ENCODE peak calls at places on chromosomes 6 and 20, in five cellular contexts. F, B, Z, P and N are unnamed samples.
A peak's percentile ranks its signal among the peaks of the same experiment; 100 is the strongest.

GRCh38 chr20:14178952-14179351 is 158.5 kb downstream of the FLRT3 start:
- DNase-seq in P (no peak), B (peak; percentile 43), Z (no peak), F (no peak), N (peak; percentile 34)

GRCh38 chr6:14108571-14109410 is 8.8 kb upstream of the CD83 start:
- DNase-seq in Z (no peak), P (no peak), B (no peak), F (no peak), N (peak; percentile 32)

GRCh38 chr20:53628076-53628475 is 34.4 kb upstream of the ZNF217 start:
- DNase-seq in P (no peak), B (no peak), Z (no peak), F (no peak), N (no peak)

GRCh38 chr6:147156799-147157382 is 47.3 kb upstream of the STXBP5 start:
- DNase-seq in Z (peak; percentile 74), F (no peak), B (peak; percentile 51), P (peak; percentile 17), N (peak; percentile 39)

GRCh38 chr6:45376310-45377040 is 1.3 kb downstream of the SUPT3H start:
- DNase-seq in Z (peak; percentile 26), P (peak; percentile 24), F (peak; percentile 48), B (peak; percentile 74), N (no peak)

GRCh38 chr6:126905917-126906316 is 212.6 kb upstream of the RSPO3 start:
- DNase-seq in B (no peak), Z (no peak), P (peak; percentile 13), F (no peak), N (no peak)

GRCh38 chr6:20674664-20675063 is 140.4 kb downstream of the CDKAL1 start:
- DNase-seq in P (no peak), B (no peak), Z (no peak), F (no peak), N (no peak)

GRCh38 chr20:21100590-21101452 is 5.3 kb downstream of the LINC00237 start:
- DNase-seq in B (peak; percentile 26), F (peak; percentile 91), Z (peak; percentile 66), P (no peak), N (no peak)

GRCh38 chr20:37714973-37715657 is 21.3 kb downstream of the CTNNBL1 start:
- DNase-seq in P (no peak), Z (peak; percentile 20), B (peak; percentile 53), F (no peak), N (peak; percentile 64)

GRCh38 chr6:8529250-8529649 is 93.9 kb upstream of the SLC35B3 start:
- DNase-seq in Z (no peak), B (no peak), P (no peak), F (no peak), N (no peak)

GRCh38 chr6:131331146-131331545 is 195.9 kb downstream of the AKAP7 start:
- DNase-seq in P (peak; percentile 16), B (no peak), F (no peak), Z (no peak), N (no peak)

GRCh38 chr6:110053395-110054240 is 75.5 kb downstream of the GPR6 start:
- DNase-seq in F (peak; percentile 78), P (peak; percentile 76), B (peak; percentile 75), Z (peak; percentile 69), N (peak; percentile 29)

GRCh38 chr6:24492475-24492874 is 2.3 kb upstream of the ALDH5A1 start:
- DNase-seq in F (peak; percentile 74), P (peak; percentile 17), Z (no peak), B (peak; percentile 18), N (no peak)

GRCh38 chr6:126217497-126217896 is 122.4 kb upstream of the CENPW start:
- DNase-seq in B (no peak), F (no peak), Z (no peak), P (no peak), N (no peak)

GRCh38 chr6:33248932-33249731 is 22.5 kb downstream of the VPS52 start:
- DNase-seq in P (peak; percentile 97), Z (peak; percentile 99), F (peak; percentile 99), B (peak; percentile 100), N (peak; percentile 99)

GRCh38 chr20:32628960-32629530 is 43.9 kb upstream of the NOL4L start:
- DNase-seq in F (no peak), Z (no peak), B (no peak), P (peak; percentile 82), N (peak; percentile 18)

GRCh38 chr6:82270791-82271392 is 23.3 kb upstream of the IBTK start:
- DNase-seq in B (peak; percentile 64), P (peak; percentile 32), F (peak; percentile 74), Z (peak; percentile 59), N (peak; percentile 21)

GRCh38 chr6:112946051-112946450 is 598.9 kb downstream of the RFPL4B start:
- DNase-seq in P (no peak), F (no peak), Z (peak; percentile 39), B (no peak), N (no peak)

GRCh38 chr6:102950967-102951366 is 1557.5 kb downstream of the GRIK2 start:
- DNase-seq in F (no peak), B (no peak), P (no peak), Z (no peak), N (no peak)

GRCh38 chr6:150600302-150601017 is 775 bp downstream of the PLEKHG1 start:
- DNase-seq in B (peak; percentile 87), F (peak; percentile 95), P (peak; percentile 87), Z (peak; percentile 53), N (peak; percentile 90)

GRCh38 chr6:71421611-71422010 is 133.0 kb downstream of the OGFRL1 start:
- DNase-seq in P (no peak), F (no peak), B (no peak), Z (no peak), N (no peak)

GRCh38 chr6:71414486-71414885 is 125.9 kb downstream of the OGFRL1 start:
- DNase-seq in Z (no peak), F (no peak), B (no peak), P (no peak), N (no peak)

GRCh38 chr6:71420693-71421328 is 132.2 kb downstream of the OGFRL1 start:
- DNase-seq in P (peak; percentile 97), B (peak; percentile 99), F (peak; percentile 98), Z (peak; percentile 96), N (peak; percentile 95)

GRCh38 chr6:71419217-71419953 is 130.8 kb downstream of the OGFRL1 start:
- DNase-seq in P (peak; percentile 20), F (peak; percentile 13), Z (no peak), B (peak; percentile 35), N (no peak)

DNA sequence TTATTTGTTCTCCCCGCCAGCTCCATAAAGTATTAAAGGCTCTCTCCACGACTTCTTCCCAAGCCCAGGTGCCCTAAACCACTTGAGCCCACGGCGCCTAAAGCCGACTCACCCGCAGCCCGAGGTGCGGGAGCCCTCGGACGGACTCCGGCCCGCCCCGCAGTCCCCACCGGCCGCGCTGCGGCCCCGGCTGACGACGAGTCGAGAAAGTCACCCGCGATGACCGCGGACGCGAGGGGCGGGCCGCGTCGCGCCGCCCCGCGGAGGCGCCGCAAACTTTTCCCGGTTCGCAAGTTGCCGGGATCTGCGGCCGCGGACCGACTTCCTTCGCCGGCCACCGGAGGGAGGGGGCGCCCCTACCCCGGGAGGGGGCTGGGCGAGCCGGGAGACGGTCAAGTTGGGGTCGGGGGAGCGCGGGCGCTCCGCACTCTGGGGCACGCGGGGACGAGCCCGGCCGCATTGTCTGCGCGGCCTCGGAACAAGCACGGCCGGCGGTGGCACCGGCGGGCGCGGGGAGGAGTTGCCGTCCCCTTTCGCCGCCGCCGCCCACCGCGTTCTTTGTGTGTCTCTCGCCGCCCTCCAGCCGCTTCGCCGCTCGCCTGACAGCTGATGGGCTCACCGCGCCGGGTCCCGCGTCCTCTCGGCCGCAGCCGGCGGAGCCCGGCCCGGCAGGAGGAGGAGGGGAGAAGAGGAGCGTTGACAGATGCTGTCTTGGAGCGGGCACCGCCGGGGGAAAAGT is 131.5 kb downstream of the OGFRL1 start:
- DNase-seq in F (peak; percentile 66), B (peak; percentile 65), Z (peak; percentile 38), P (peak; percentile 70), N (no peak)
- TF ChIP-seq EZH2 in F (no peak), B (no peak), Z (no peak), P (no peak), N (no peak)

GRCh38 chr6:27553123-27553904 is 80.4 kb upstream of the ZNF184 start:
- DNase-seq in F (peak; percentile 77), Z (peak; percentile 38), B (peak; percentile 14), P (peak; percentile 34), N (peak; percentile 80)

GRCh38 chr6:27547157-27548075 is 74.5 kb upstream of the ZNF184 start:
- DNase-seq in P (peak; percentile 61), B (peak; percentile 59), F (peak; percentile 80), Z (peak; percentile 75), N (peak; percentile 71)

GRCh38 chr6:27556406-27556805 is 83.5 kb upstream of the ZNF184 start:
- DNase-seq in F (no peak), B (no peak), P (no peak), Z (no peak), N (peak; percentile 52)

GRCh38 chr6:27550692-27551091 is 77.8 kb upstream of the ZNF184 start:
- DNase-seq in P (no peak), F (no peak), B (no peak), Z (no peak), N (no peak)

GRCh38 chr6:27551607-27552006 is 78.7 kb upstream of the ZNF184 start:
- DNase-seq in F (no peak), Z (no peak), B (no peak), P (no peak), N (no peak)
- H3K4me2 ChIP-seq in F (peak overlapping the region; percentile 78), Z (no peak overlapping the region), B (no peak overlapping the region), P (no peak overlapping the region), N (peak overlapping the region; percentile 68)

GRCh38 chr6:136985502-136985901 is 59.3 kb downstream of the IL20RA start:
- DNase-seq in F (no peak), P (no peak), B (no peak), Z (no peak), N (no peak)
- H2AFZ ChIP-seq in F (no peak overlapping the region), P (no peak overlapping the region), B (no peak overlapping the region), Z (no peak overlapping the region), N (no peak overlapping the region)

DNA sequence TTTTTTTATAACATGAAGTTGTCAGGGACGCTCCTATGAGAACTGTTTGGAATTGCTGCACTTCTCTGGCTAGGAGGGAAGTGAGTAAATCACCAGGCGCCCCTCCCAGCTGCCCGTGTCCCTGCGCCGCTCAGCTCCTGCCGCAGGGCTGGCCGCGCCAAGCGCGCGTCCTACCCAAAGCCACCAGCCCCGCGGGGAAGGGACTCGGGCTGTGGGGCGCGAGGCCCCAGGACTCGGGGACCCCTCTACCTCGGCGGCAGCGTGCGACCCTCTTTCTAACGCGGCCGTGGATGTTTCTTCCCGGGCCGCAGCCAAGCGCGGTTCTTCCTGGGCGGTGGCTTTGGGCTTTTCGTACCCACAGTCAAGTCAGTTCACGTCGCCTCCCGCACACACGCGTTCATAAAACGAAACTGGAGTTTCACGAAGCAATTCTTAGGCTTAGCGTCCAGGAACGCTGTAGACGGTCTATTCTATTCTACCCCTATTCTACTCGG is 15.2 kb downstream of the FOXC1 start:
- DNase-seq in F (peak; percentile 61), P (peak; percentile 42), Z (peak; percentile 37), B (peak; percentile 81), N (peak; percentile 61)
- TF ChIP-seq EZH2 in F (no peak), P (peak; percentile 99), Z (no peak), B (no peak), N (no peak)

DNA sequence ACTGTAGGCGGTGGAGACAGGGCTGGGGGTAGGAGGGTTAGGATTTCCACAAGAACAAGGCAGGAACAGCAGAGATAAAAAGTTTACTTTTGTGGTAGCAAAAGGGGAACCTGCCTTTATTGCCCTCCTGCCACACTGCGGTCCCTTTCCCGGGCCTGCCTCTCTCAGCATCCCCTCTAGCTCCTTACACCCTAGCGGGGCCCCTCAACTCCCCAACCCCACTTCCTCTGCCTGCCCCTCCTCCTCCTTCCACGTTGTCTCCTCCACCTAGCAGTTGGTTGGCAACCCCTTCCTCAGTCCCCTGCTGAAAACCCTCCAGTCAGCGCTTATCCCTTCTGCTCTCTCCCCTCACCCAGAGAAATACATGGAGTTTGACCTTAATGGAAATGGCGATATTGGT is 714 bp downstream of the AIF1 start:
- DNase-seq in F (peak; percentile 38), Z (no peak), P (peak; percentile 17), B (no peak), N (no peak)
- H3K4me2 ChIP-seq in F (peak overlapping the region; percentile 70), Z (no peak overlapping the region), P (no peak overlapping the region), B (no peak overlapping the region), N (no peak overlapping the region)